ENCODE peak calls at places on chromosomes 5 and 9, in eight cellular contexts. E is heart left ventricle, Q is right lobe of liver, Y is H9, M is neural progenitor cell, J is upper lobe of right lung, Z is upper lobe of left lung, U is breast epithelium. I is an unnamed sample.

GRCh38 chr5:128763324-128763723 is 202.0 kb upstream of the SLC27A6 start:
- DNase-seq in E (peak; percentile 24), Q (no peak), Y (no peak), M (no peak), J (no peak), Z (no peak), U (no peak), I (no peak)

GRCh38 chr9:100473271-100474081 is 527 bp downstream of the TMEFF1 start:
- DNase-seq in E (no peak), Q (no peak), Y (peak; percentile 52), M (peak; percentile 80), J (peak; percentile 67), Z (no peak), U (no peak), I (no peak)

GRCh38 chr9:121688681-121689080 is 37.2 kb downstream of the DAB2IP start:
- DNase-seq in E (no peak), Q (no peak), Y (no peak), M (no peak), J (peak; percentile 56), Z (no peak), U (no peak), I (no peak)

GRCh38 chr9:32899181-32899580 is 102.2 kb downstream of the APTX start:
- DNase-seq in E (no peak), Q (no peak), Y (no peak), M (no peak), J (no peak), Z (no peak), U (no peak), I (no peak)

GRCh38 chr5:179124853-179125788 is 64.9 kb downstream of the ZNF354C start:
- DNase-seq in E (no peak), Q (peak; percentile 32), Y (peak; percentile 16), M (no peak), J (peak; percentile 52), Z (no peak), U (peak; percentile 46), I (no peak)

GRCh38 chr5:173848986-173849596 is 39.1 kb upstream of the CPEB4 start:
- DNase-seq in E (no peak), Q (no peak), Y (no peak), M (no peak), J (no peak), Z (no peak), U (no peak), I (no peak)

GRCh38 chr5:1473746-1474145 is 28.5 kb upstream of the SLC6A3 start:
- DNase-seq in E (peak; percentile 6), Q (no peak), Y (no peak), M (no peak), J (no peak), Z (no peak), U (no peak), I (no peak)

GRCh38 chr5:133285583-133286021 is 233.8 kb downstream of the HSPA4 start:
- DNase-seq in E (peak; percentile 81), Q (peak; percentile 96), Y (no peak), M (no peak), J (no peak), Z (no peak), U (no peak), I (peak; percentile 24)

GRCh38 chr9:16266648-16267276 is 603.7 kb downstream of the BNC2 start:
- DNase-seq in E (no peak), Q (no peak), Y (peak; percentile 65), M (peak; percentile 13), J (no peak), Z (no peak), U (no peak), I (no peak)

GRCh38 chr9:5773324-5773999 is 59.5 kb downstream of the ERMP1 start:
- DNase-seq in E (no peak), Q (no peak), Y (no peak), M (peak; percentile 19), J (no peak), Z (no peak), U (no peak), I (no peak)

GRCh38 chr9:110626109-110626829 is 42.3 kb upstream of the MUSK start:
- DNase-seq in E (no peak), Q (no peak), Y (no peak), M (no peak), J (no peak), Z (no peak), U (no peak), I (peak; percentile 81)

GRCh38 chr5:150637245-150638052 is 3.0 kb upstream of the SYNPO start:
- DNase-seq in E (no peak), Q (no peak), Y (no peak), M (peak; percentile 67), J (no peak), Z (no peak), U (no peak), I (peak; percentile 75)

GRCh38 chr9:92247296-92247695 is 46.2 kb downstream of the IARS1 start:
- DNase-seq in E (no peak), Q (no peak), Y (no peak), M (no peak), J (no peak), Z (no peak), U (no peak), I (no peak)

GRCh38 chr9:135504262-135505229 is 4.1 kb downstream of the MRPS2 start:
- DNase-seq in E (peak; percentile 71), Q (peak; percentile 62), Y (peak; percentile 78), M (peak; percentile 77), J (peak; percentile 76), Z (peak; percentile 48), U (no peak), I (no peak)

GRCh38 chr9:1939926-1940368 is 75.2 kb upstream of the SMARCA2 start:
- DNase-seq in E (no peak), Q (no peak), Y (peak; percentile 60), M (peak; percentile 69), J (no peak), Z (peak; percentile 24), U (no peak), I (no peak)

GRCh38 chr5:180284161-180284560 is 7.7 kb downstream of the MAPK9 start:
- DNase-seq in E (no peak), Q (no peak), Y (peak; percentile 54), M (peak; percentile 42), J (no peak), Z (no peak), U (no peak), I (no peak)

GRCh38 chr9:36407122-36407723 is 7.2 kb upstream of the RNF38 start:
- DNase-seq in E (peak; percentile 34), Q (peak; percentile 59), Y (peak; percentile 67), M (peak; percentile 77), J (no peak), Z (peak; percentile 57), U (no peak), I (no peak)

GRCh38 chr9:137478613-137479314 is 19.6 kb upstream of the NSMF start:
- DNase-seq in E (peak; percentile 18), Q (peak; percentile 43), Y (peak; percentile 67), M (no peak), J (peak; percentile 58), Z (no peak), U (no peak), I (no peak)

GRCh38 chr5:40784916-40785315 is 13.3 kb downstream of the PRKAA1 start:
- DNase-seq in E (no peak), Q (no peak), Y (no peak), M (no peak), J (no peak), Z (no peak), U (no peak), I (no peak)

GRCh38 chr5:106759581-106759980 is 911.2 kb downstream of the EFNA5 start:
- DNase-seq in E (no peak), Q (no peak), Y (no peak), M (no peak), J (peak; percentile 70), Z (peak; percentile 64), U (no peak), I (peak; percentile 3)

GRCh38 chr5:53161876-53162275 is 52.3 kb upstream of the MOCS2 start:
- DNase-seq in E (no peak), Q (no peak), Y (no peak), M (no peak), J (no peak), Z (no peak), U (no peak), I (no peak)

GRCh38 chr5:134662971-134663370 is 14.4 kb downstream of the SEC24A start:
- DNase-seq in E (no peak), Q (no peak), Y (no peak), M (no peak), J (peak; percentile 2), Z (no peak), U (no peak), I (no peak)

GRCh38 chr5:134111741-134112647 is 2.5 kb upstream of the TCF7 start:
- DNase-seq in E (no peak), Q (no peak), Y (no peak), M (no peak), J (no peak), Z (no peak), U (no peak), I (no peak)

GRCh38 chr5:54090495-54091084 is 219.8 kb downstream of the ARL15 start:
- DNase-seq in E (no peak), Q (no peak), Y (no peak), M (no peak), J (no peak), Z (no peak), U (no peak), I (peak; percentile 51)

GRCh38 chr9:118121361-118121760 is 417.2 kb downstream of the TLR4 start:
- DNase-seq in E (no peak), Q (no peak), Y (no peak), M (no peak), J (no peak), Z (no peak), U (no peak), I (no peak)

GRCh38 chr9:129640086-129640870 is 1.7 kb downstream of the ASB6 start:
- DNase-seq in E (no peak), Q (no peak), Y (no peak), M (no peak), J (no peak), Z (no peak), U (no peak), I (no peak)
- H3K27ac ChIP-seq in E (no peak overlapping the region), Q (no peak overlapping the region), Y (no peak overlapping the region), M (no peak overlapping the region), J (no peak overlapping the region), Z (no peak overlapping the region), U (peak overlapping the region; percentile 86), I (no peak overlapping the region)

DNA sequence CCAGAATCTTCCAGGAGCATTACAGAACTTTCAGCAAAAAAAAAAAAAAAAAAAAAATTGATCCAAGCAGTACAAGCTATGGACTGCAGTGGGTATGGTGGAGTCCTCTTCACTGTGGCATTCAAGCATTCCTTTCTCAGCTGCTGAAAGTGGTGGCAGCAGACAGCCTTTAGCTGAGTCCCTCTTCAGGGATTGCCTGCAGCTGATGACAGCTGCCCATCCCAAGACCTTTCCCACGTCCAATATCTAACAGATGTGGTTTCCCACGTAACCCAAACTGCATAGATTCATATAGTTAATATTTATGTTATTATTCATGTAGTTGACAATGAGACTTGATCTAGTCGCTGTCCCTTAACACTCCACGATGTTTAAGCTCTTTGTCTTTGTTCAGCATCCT is 475.9 kb downstream of the TLE1 start:
- DNase-seq in E (no peak), Q (no peak), Y (no peak), M (no peak), J (no peak), Z (no peak), U (no peak), I (no peak)
- TF ChIP-seq CTCF in E (no peak), Q (no peak), Y (no peak), M (no peak), J (no peak), Z (no peak), U (no peak), I (no peak)

GRCh38 chr5:176619569-176620332 is 9.8 kb upstream of the GPRIN1 start:
- DNase-seq in E (no peak), Q (no peak), Y (peak; percentile 61), M (no peak), J (no peak), Z (no peak), U (no peak), I (no peak)
- H3K27me3 ChIP-seq in E (peaks cover 90% of the 10 kb centered on the region), Q (peaks cover 27% of the 10 kb centered on the region), Y (peaks cover 2% of the 10 kb centered on the region), M (peaks cover 70% of the 10 kb centered on the region), J (peaks cover 71% of the 10 kb centered on the region), Z (peaks cover 42% of the 10 kb centered on the region), U (peaks cover 84% of the 10 kb centered on the region), I (peaks cover 36% of the 10 kb centered on the region)

GRCh38 chr9:94692601-94693000 is 33.9 kb upstream of the AOPEP start:
- DNase-seq in E (no peak), Q (peak; percentile 85), Y (no peak), M (peak; percentile 37), J (no peak), Z (no peak), U (no peak), I (no peak)
- H3K27ac ChIP-seq in E (no peak overlapping the region), Q (no peak overlapping the region), Y (no peak overlapping the region), M (no peak overlapping the region), J (no peak overlapping the region), Z (no peak overlapping the region), U (no peak overlapping the region), I (no peak overlapping the region)

I was measured in AG04450.